ENCODE peak calls at places on chromosomes 2 and 18, in six cellular contexts. One of them, this sample, is unnamed.

GRCh38 chr2:128263902-128264331 is 54.8 kb downstream of the HS6ST1 start:
- DNase-seq in mesenchymal stem cell: no peak
- DNase-seq in neuronal stem cell: no peak
- DNase-seq in IMR-90: no peak
- DNase-seq in H1: no peak
- DNase-seq in trophoblast cell: peak; percentile 78
- DNase-seq in this sample: no peak

GRCh38 chr2:31992934-31993333 is 17.9 kb downstream of the MEMO1 start:
- DNase-seq in mesenchymal stem cell: no peak
- DNase-seq in neuronal stem cell: no peak
- DNase-seq in IMR-90: no peak
- DNase-seq in H1: no peak
- DNase-seq in trophoblast cell: no peak
- DNase-seq in this sample: no peak

GRCh38 chr2:200624660-200625059 is 38.8 kb downstream of the AOX1 start:
- DNase-seq in mesenchymal stem cell: peak; percentile 34
- DNase-seq in neuronal stem cell: no peak
- DNase-seq in IMR-90: peak; percentile 89
- DNase-seq in H1: no peak
- DNase-seq in trophoblast cell: no peak
- DNase-seq in this sample: no peak

GRCh38 chr2:25279091-25279651 is 62.6 kb downstream of the DNMT3A start:
- DNase-seq in mesenchymal stem cell: no peak
- DNase-seq in neuronal stem cell: no peak
- DNase-seq in IMR-90: no peak
- DNase-seq in H1: no peak
- DNase-seq in trophoblast cell: peak; percentile 31
- DNase-seq in this sample: no peak

GRCh38 chr2:216829533-216829932 is 30.3 kb downstream of the TNP1 start:
- DNase-seq in mesenchymal stem cell: peak; percentile 64
- DNase-seq in neuronal stem cell: no peak
- DNase-seq in IMR-90: peak; percentile 63
- DNase-seq in H1: no peak
- DNase-seq in trophoblast cell: no peak
- DNase-seq in this sample: no peak

GRCh38 chr2:38440655-38441054 is 63.6 kb upstream of the ATL2 start:
- DNase-seq in mesenchymal stem cell: no peak
- DNase-seq in neuronal stem cell: no peak
- DNase-seq in IMR-90: no peak
- DNase-seq in H1: no peak
- DNase-seq in trophoblast cell: no peak
- DNase-seq in this sample: no peak

GRCh38 chr2:218429951-218430692 is 11.2 kb downstream of the VIL1 start:
- DNase-seq in mesenchymal stem cell: no peak
- DNase-seq in neuronal stem cell: no peak
- DNase-seq in IMR-90: no peak
- DNase-seq in H1: no peak
- DNase-seq in trophoblast cell: no peak
- DNase-seq in this sample: no peak

GRCh38 chr2:234686088-234686890 is 189.4 kb upstream of the ARL4C start:
- DNase-seq in mesenchymal stem cell: no peak
- DNase-seq in neuronal stem cell: peak; percentile 63
- DNase-seq in IMR-90: no peak
- DNase-seq in H1: peak; percentile 78
- DNase-seq in trophoblast cell: peak; percentile 88
- DNase-seq in this sample: peak; percentile 90

GRCh38 chr18:35641467-35641866 is 59.9 kb downstream of the GALNT1 start:
- DNase-seq in mesenchymal stem cell: no peak
- DNase-seq in neuronal stem cell: no peak
- DNase-seq in IMR-90: no peak
- DNase-seq in H1: no peak
- DNase-seq in trophoblast cell: no peak
- DNase-seq in this sample: no peak

GRCh38 chr2:109690457-109690821 is 76.3 kb downstream of the SOWAHC start:
- DNase-seq in mesenchymal stem cell: no peak
- DNase-seq in neuronal stem cell: no peak
- DNase-seq in IMR-90: no peak
- DNase-seq in H1: no peak
- DNase-seq in trophoblast cell: no peak
- DNase-seq in this sample: no peak

GRCh38 chr2:44543773-44544725 is 182.3 kb downstream of the CAMKMT start:
- DNase-seq in mesenchymal stem cell: no peak
- DNase-seq in neuronal stem cell: peak; percentile 51
- DNase-seq in IMR-90: no peak
- DNase-seq in H1: peak; percentile 58
- DNase-seq in trophoblast cell: no peak
- DNase-seq in this sample: peak; percentile 35

GRCh38 chr2:240993446-240994160 is 4.8 kb upstream of the SNED1 start:
- DNase-seq in mesenchymal stem cell: no peak
- DNase-seq in neuronal stem cell: no peak
- DNase-seq in IMR-90: no peak
- DNase-seq in H1: no peak
- DNase-seq in trophoblast cell: no peak
- DNase-seq in this sample: peak; percentile 21

GRCh38 chr2:200039847-200040246 is 84.5 kb downstream of the MAIP1 start:
- DNase-seq in mesenchymal stem cell: peak; percentile 95
- DNase-seq in neuronal stem cell: no peak
- DNase-seq in IMR-90: peak; percentile 99
- DNase-seq in H1: no peak
- DNase-seq in trophoblast cell: no peak
- DNase-seq in this sample: no peak

GRCh38 chr2:85503611-85504433 is 35.1 kb upstream of the MAT2A start:
- DNase-seq in mesenchymal stem cell: peak; percentile 71
- DNase-seq in neuronal stem cell: no peak
- DNase-seq in IMR-90: peak; percentile 39
- DNase-seq in H1: no peak
- DNase-seq in trophoblast cell: peak; percentile 68
- DNase-seq in this sample: no peak
- H3K9ac ChIP-seq in mesenchymal stem cell: peak overlapping the region; percentile 64
- H3K9ac ChIP-seq in neuronal stem cell: no peak overlapping the region
- H3K9ac ChIP-seq in IMR-90: no peak overlapping the region
- H3K9ac ChIP-seq in H1: no peak overlapping the region
- H3K9ac ChIP-seq in trophoblast cell: no peak overlapping the region
- H3K9ac ChIP-seq in this sample: no peak overlapping the region

DNA sequence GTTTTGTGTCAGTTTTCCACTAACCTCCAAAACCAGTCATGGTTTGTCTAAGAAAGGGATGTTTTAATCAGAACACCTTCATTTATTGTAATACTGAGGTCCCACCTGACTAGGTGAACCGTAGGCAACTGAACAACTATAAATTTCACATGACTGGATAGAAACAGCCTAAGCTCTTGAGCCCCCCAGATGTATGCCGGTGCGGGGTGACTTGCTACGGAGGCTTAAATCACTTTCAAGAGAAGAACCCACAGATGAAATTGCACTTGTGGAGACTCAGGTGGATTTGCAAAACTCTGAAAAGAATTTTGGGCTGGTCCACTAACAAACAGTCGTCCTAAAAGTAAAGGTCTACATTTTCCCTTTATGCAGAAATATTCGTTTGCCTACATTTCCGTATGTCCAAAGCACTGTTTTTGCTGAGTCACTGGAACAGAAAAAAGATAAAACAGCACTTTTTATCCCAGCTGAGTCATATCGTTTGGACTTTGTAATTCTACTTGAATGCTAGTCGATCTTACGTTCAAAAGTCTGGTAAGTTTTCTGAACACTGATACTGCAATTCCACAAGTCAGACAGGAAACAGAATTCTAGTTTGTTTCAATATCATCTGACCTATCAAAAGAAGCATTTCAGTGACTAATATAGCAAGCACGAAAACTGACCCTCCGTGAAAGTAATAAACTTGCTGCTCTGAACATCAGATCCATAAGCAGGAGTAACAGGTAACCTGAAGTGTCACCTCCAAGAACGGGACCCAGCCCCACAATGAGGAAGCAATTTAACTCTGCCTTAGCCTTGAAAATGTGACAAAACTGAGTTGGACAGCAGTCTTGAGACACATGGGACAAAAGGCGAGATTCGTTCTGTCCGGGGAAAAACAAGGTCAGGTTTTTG is 18.1 kb downstream of the ZNF516 start:
- DNase-seq in mesenchymal stem cell: peak; percentile 92
- DNase-seq in neuronal stem cell: no peak
- DNase-seq in IMR-90: peak; percentile 97
- DNase-seq in H1: no peak
- DNase-seq in trophoblast cell: no peak
- DNase-seq in this sample: no peak
- H2AFZ ChIP-seq in mesenchymal stem cell: no peak overlapping the region
- H2AFZ ChIP-seq in neuronal stem cell: no peak overlapping the region
- H2AFZ ChIP-seq in IMR-90: peak overlapping the region; percentile 56
- H2AFZ ChIP-seq in H1: no peak overlapping the region
- H2AFZ ChIP-seq in trophoblast cell: no peak overlapping the region
- H2AFZ ChIP-seq in this sample: no peak overlapping the region

GRCh38 chr2:77633601-77634000 is 111.4 kb upstream of the LRRTM4 start:
- DNase-seq in mesenchymal stem cell: no peak
- DNase-seq in neuronal stem cell: no peak
- DNase-seq in IMR-90: no peak
- DNase-seq in H1: no peak
- DNase-seq in trophoblast cell: no peak
- DNase-seq in this sample: no peak

GRCh38 chr2:77631007-77631406 is 108.8 kb upstream of the LRRTM4 start:
- DNase-seq in mesenchymal stem cell: no peak
- DNase-seq in neuronal stem cell: no peak
- DNase-seq in IMR-90: no peak
- DNase-seq in H1: no peak
- DNase-seq in trophoblast cell: no peak
- DNase-seq in this sample: no peak

DNA sequence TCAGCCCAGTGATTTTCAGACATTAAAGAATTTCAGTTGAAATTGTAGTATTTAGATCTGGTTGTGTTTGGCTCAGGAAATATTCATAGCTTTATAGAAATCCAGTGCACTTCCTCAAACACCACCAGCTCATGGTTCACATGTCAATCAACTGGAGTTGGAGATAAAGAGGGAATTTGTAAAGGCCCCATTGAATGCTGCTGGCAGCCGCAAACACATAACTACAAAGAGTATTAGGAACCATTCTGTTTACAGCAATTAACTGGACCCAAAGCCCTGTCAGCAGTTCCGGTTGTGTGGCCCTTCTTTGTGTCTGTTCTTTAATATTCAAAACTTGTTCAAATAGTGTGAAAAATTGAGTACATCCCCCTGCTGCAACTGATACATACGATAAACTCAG is 107.4 kb upstream of the LRRTM4 start:
- DNase-seq in mesenchymal stem cell: no peak
- DNase-seq in neuronal stem cell: peak; percentile 33
- DNase-seq in IMR-90: no peak
- DNase-seq in H1: no peak
- DNase-seq in trophoblast cell: no peak
- DNase-seq in this sample: no peak
- H3K14ac ChIP-seq in mesenchymal stem cell: no peak overlapping the region
- H3K14ac ChIP-seq in neuronal stem cell: no peak overlapping the region
- H3K14ac ChIP-seq in IMR-90: no peak overlapping the region
- H3K14ac ChIP-seq in H1: no peak overlapping the region
- H3K14ac ChIP-seq in trophoblast cell: no peak overlapping the region
- H3K14ac ChIP-seq in this sample: no peak overlapping the region

GRCh38 chr2:69166465-69166811 is 153.5 kb downstream of the ANTXR1 start:
- DNase-seq in mesenchymal stem cell: no peak
- DNase-seq in neuronal stem cell: no peak
- DNase-seq in IMR-90: no peak
- DNase-seq in H1: no peak
- DNase-seq in trophoblast cell: no peak
- DNase-seq in this sample: no peak
- H3K9ac ChIP-seq in mesenchymal stem cell: no peak overlapping the region
- H3K9ac ChIP-seq in neuronal stem cell: no peak overlapping the region
- H3K9ac ChIP-seq in IMR-90: no peak overlapping the region
- H3K9ac ChIP-seq in H1: no peak overlapping the region
- H3K9ac ChIP-seq in trophoblast cell: no peak overlapping the region
- H3K9ac ChIP-seq in this sample: no peak overlapping the region